ENCODE peak calls at places on chromosomes 7 and 10, in seven cellular contexts. J, D, B, H, A, R and U are unnamed samples.

GRCh38 chr10:11874568-11875182 is 51.5 kb downstream of the PROSER2 start:
- DNase-seq in J (peak), D (peak), B (peak), H (peak), A (no peak), R (peak), U (peak)

GRCh38 chr10:131830446-131831130 is 70.2 kb upstream of the PPP2R2D start:
- DNase-seq in J (no peak), D (no peak), B (no peak), H (no peak), A (no peak), R (no peak), U (no peak)

GRCh38 chr7:26340476-26341018 is 48.9 kb downstream of the SNX10 start:
- DNase-seq in J (no peak), D (no peak), B (no peak), H (no peak), A (no peak), R (no peak), U (no peak)

GRCh38 chr7:50450691-50451051 is 521 bp upstream of the FIGNL1 start:
- DNase-seq in J (no peak), D (no peak), B (peak), H (no peak), A (no peak), R (peak), U (no peak)

GRCh38 chr10:15715619-15716227 is 4.0 kb downstream of the ITGA8 start:
- DNase-seq in J (peak), D (no peak), B (no peak), H (no peak), A (no peak), R (peak), U (peak)

GRCh38 chr7:139918488-139918887 is 89.4 kb downstream of the TBXAS1 start:
- DNase-seq in J (peak), D (no peak), B (no peak), H (no peak), A (peak), R (no peak), U (no peak)

GRCh38 chr10:20596065-20596760 is 300.9 kb downstream of the NEBL start:
- DNase-seq in J (peak), D (no peak), B (no peak), H (peak), A (no peak), R (no peak), U (peak)

GRCh38 chr10:15313034-15313433 is 58.1 kb downstream of the FAM171A1 start:
- DNase-seq in J (no peak), D (no peak), B (no peak), H (no peak), A (no peak), R (no peak), U (no peak)

GRCh38 chr10:37860494-37861190 is 3.2 kb upstream of the ZNF248 start:
- DNase-seq in J (peak), D (no peak), B (peak), H (peak), A (no peak), R (no peak), U (peak)

GRCh38 chr7:151857412-151857811 is 19.5 kb downstream of the PRKAG2 start:
- DNase-seq in J (no peak), D (no peak), B (no peak), H (no peak), A (no peak), R (no peak), U (no peak)

GRCh38 chr10:6314620-6315205 is 112.0 kb downstream of the PFKFB3 start:
- DNase-seq in J (no peak), D (no peak), B (no peak), H (no peak), A (no peak), R (no peak), U (no peak)

GRCh38 chr10:68594405-68594804 is 34.3 kb downstream of the TET1 start:
- DNase-seq in J (peak), D (peak), B (peak), H (peak), A (no peak), R (no peak), U (peak)

GRCh38 chr7:104363355-104363754 is 35.0 kb downstream of the LHFPL3 start:
- DNase-seq in J (no peak), D (no peak), B (no peak), H (no peak), A (no peak), R (peak), U (no peak)

GRCh38 chr10:43904831-43905230 is 256.1 kb upstream of the ZNF32 start:
- DNase-seq in J (no peak), D (no peak), B (no peak), H (no peak), A (no peak), R (no peak), U (no peak)

GRCh38 chr10:21173964-21174669 is 277.0 kb upstream of the NEBL start:
- DNase-seq in J (peak), D (peak), B (peak), H (peak), A (peak), R (peak), U (no peak)

GRCh38 chr7:51067757-51068156 is 248.9 kb downstream of the COBL start:
- DNase-seq in J (peak), D (peak), B (peak), H (peak), A (peak), R (peak), U (peak)

GRCh38 chr7:74053589-74054186 is 25.7 kb downstream of the ELN start:
- DNase-seq in J (no peak), D (no peak), B (no peak), H (no peak), A (no peak), R (no peak), U (no peak)

GRCh38 chr7:54541941-54542618 is at the start of gene VSTM2A:
- DNase-seq in J (no peak), D (no peak), B (no peak), H (peak), A (peak), R (peak), U (no peak)
- H3K4me3 ChIP-seq in J (no peak), D (no peak), B (no peak), H (peak), A (no peak), R (peak), U (no peak)

GRCh38 chr10:22417736-22418268 is 72.5 kb downstream of the SPAG6 start:
- DNase-seq in J (no peak), D (no peak), B (no peak), H (no peak), A (no peak), R (no peak), U (no peak)

GRCh38 chr10:22415072-22415471 is 69.8 kb downstream of the SPAG6 start:
- DNase-seq in J (no peak), D (no peak), B (no peak), H (no peak), A (no peak), R (no peak), U (no peak)

GRCh38 chr10:22426653-22427052 is 81.4 kb downstream of the SPAG6 start:
- DNase-seq in J (no peak), D (no peak), B (no peak), H (no peak), A (no peak), R (no peak), U (no peak)

DNA sequence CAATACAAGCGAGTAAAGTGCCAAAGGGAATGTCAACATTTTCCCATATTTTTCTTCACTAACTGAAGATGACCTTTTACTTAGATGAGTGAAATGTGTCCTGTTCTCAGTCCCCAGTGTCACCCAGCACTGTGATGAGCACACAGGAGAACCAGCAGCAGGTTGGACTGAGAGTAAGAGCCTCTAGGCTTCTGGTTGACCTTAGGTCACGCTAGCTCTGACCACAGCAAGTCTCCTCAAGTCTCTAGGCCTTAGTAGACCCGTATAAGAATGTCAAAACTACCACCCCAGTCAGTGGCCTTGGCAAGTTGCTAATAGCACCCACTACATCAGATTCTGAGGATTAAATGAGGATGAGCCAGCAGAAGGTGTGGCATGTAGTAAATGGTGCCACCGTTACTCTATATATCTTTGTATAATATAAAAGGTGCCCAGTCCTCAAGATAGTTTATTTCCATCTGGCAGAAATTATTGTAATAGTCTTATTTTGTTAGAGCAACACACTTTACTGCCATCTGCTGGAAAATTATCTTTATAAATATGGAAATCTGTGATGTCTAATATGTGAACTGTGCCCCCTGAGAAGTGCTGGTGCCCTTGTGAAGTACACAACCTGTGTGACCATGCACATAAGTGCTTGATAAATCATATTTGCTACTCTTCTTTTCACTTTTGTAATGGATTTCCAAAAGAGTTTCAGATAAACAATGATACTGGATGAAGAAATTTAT is 75.7 kb downstream of the SPAG6 start:
- DNase-seq in J (peak), D (no peak), B (peak), H (no peak), A (no peak), R (no peak), U (peak)
- TF ChIP-seq CTCF in J (peak), D (no peak), B (no peak), H (peak), A (peak), R (no peak), U (peak)

GRCh38 chr7:130922206-130923112 is 188.5 kb upstream of the KLF14 start:
- DNase-seq in J (no peak), D (no peak), B (no peak), H (no peak), A (no peak), R (no peak), U (no peak)

GRCh38 chr7:130920122-130920521 is 186.1 kb upstream of the KLF14 start:
- DNase-seq in J (no peak), D (no peak), B (no peak), H (no peak), A (no peak), R (no peak), U (no peak)

GRCh38 chr7:130923930-130924329 is 189.9 kb upstream of the KLF14 start:
- DNase-seq in J (no peak), D (no peak), B (no peak), H (no peak), A (no peak), R (no peak), U (no peak)

GRCh38 chr7:130919316-130920103 is 185.5 kb upstream of the KLF14 start:
- DNase-seq in J (no peak), D (no peak), B (no peak), H (no peak), A (no peak), R (no peak), U (no peak)

DNA sequence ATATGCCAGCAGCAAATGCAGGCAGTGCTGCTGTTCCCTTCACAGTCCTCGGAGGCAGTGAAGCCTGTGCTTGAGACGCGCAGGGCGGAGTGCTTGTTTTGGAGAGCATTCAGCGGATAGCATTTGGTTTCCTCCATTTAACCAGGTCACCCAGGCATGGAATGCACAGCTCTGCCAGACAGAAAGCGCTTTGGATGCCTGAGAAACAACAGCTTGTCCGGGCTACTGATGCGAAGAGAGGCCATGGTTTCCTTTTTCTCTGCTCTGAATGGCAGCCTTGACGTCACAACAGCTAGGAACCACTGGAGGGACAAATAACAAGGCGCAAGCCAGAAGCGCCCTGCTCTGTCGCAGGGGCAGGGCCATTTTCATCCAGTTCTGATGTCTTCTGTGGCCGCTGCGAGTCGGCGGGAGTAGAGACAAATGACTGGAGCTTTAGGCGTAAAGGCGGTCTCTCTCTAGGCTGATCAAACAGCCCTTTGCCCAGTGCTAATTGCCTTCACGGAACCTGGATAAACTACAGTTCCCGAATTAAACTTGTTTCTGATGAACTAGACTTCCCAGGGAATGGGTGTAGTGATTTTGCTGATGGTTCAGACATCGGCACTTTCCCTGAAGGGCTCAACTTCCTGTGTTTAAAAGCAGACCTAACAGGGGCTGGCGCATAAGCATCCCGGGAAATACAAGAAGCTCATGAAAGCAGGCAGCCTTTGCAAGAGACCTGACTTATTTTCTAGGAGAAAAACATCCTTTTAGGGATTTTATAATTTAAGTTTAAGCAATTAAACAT is 187.6 kb upstream of the KLF14 start:
- DNase-seq in J (peak), D (no peak), B (no peak), H (no peak), A (peak), R (no peak), U (peak)
- H3K4me3 ChIP-seq in J (peak), D (no peak), B (no peak), H (no peak), A (no peak), R (no peak), U (no peak)

DNA sequence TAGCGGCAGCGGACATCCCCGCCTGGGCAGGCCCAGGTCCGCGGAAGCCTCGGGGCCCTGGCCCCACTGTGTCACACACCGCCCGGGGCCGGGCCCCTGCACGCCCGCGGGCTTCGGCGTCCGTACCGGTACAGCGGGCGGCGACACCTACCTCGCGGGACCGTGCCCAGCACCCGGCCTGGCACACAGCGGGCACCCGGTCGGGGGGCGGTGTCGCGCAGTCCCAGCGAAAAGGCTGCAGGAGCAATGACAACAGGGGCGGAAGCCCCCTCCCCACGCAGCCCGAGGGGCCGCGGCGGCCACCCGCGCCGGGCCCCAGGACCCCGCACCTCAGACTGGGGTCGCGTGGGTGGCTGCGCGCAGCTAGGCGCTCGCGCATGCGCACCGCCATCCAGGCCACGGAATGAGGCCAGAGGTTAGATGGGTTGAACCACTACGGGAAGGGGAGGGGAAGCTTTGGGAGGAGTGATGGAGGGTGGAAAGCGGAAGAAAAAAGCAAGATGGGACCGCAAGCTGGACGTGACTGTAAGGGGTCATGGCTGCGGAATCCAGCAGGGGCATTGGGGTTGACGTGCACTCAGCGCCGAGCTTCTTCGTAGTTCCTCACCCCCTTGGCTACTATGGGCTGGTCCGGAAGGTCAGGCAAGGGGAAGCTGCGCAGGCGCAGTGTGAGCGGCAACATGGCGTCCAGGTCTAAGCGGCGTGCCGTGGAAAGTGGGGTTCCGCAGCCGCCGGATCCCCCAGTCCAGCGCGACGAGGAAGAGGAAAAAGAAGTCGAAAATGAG is at the start of the genes BCCIP and UROS:
- DNase-seq in J (peak), D (peak), B (peak), H (peak), A (peak), R (peak), U (peak)
- TF ChIP-seq CTCF in J (no peak), D (no peak), B (no peak), H (no peak), A (no peak), R (no peak), U (no peak)

GRCh38 chr7:47556511-47557180 is 25.3 kb downstream of the TNS3 start:
- DNase-seq in J (no peak), D (no peak), B (no peak), H (no peak), A (no peak), R (no peak), U (peak)

GRCh38 chr7:47557986-47558670 is 23.8 kb downstream of the TNS3 start:
- DNase-seq in J (no peak), D (peak), B (no peak), H (peak), A (no peak), R (peak), U (no peak)

GRCh38 chr7:47559306-47560220 is 22.3 kb downstream of the TNS3 start:
- DNase-seq in J (no peak), D (no peak), B (no peak), H (no peak), A (no peak), R (no peak), U (no peak)

GRCh38 chr7:47553309-47553708 is 28.6 kb downstream of the TNS3 start:
- DNase-seq in J (no peak), D (no peak), B (no peak), H (no peak), A (no peak), R (no peak), U (no peak)

DNA sequence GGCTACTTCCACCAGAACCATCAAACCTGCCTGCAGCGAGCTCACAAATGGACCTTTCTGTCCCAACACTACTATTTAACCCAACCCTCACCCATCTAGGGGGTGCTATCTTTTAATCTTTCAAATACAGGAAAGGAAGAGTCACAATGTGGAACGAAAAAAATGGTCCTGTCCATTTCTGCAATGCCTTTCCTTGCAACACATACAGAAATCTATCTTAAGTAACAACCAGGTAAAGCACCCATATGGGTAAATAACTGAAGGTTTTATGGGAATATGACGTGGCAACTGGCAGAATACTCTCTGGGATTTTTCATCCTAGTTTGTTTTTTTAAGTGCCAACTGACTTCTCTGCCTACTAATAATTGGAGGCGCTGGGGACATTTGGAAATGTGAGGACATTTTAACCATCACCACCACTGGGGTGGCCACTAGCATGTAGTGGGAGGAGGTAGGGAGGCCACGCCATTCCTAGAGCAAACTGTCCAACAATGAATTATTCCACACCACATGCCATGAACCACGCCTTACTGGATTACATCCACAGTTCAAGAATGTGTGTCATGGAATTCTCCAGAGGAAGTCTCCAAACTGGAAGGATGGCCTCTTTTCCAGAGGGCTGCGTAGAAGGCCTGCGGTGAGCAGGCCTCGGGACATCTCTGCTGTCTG is 24.5 kb downstream of the TNS3 start:
- DNase-seq in J (peak), D (no peak), B (no peak), H (no peak), A (no peak), R (no peak), U (peak)
- H3K4me3 ChIP-seq in J (no peak), D (peak), B (no peak), H (no peak), A (no peak), R (no peak), U (no peak)

DNA sequence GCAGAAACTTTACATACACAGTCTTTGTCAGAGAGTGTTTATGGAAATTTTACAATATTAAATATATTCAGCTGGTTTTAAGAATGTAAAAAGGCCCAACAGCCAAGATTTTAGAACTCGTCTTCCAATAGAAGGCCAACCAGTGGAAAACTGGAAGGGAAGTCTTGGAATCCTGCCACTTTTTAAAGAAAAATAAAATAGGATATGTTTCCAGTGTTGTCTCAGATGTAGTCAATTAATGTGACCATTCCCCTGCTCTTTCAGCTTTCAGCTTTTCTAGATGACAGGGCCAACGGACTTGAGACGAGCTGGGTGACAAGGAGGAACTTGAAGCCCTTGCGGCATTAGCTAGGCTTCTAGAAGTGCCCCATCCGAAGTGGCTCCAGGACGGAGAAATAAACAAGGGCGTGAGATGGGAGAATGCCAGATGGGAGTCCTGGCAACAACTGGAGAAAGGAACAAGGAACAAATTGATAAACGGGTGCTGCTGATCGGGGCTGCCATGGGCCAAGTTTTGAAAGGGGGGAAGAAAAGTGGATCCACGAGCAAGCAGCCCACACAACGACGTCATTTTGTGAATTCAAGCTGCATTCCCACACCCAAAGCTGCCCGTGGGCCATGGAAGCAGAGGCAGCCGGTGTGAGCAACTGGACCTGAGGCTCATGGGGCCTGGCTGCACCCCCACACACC is 42.3 kb downstream of the CTBP2 start:
- DNase-seq in J (peak), D (no peak), B (no peak), H (no peak), A (peak), R (no peak), U (peak)
- TF ChIP-seq CTCF in J (no peak), D (no peak), B (no peak), H (no peak), A (no peak), R (no peak), U (no peak)